ENCODE peak calls at places on chromosomes 16 and 17, in seven cellular contexts. One of them, this sample, is unnamed.
A peak's percentile ranks its signal among the peaks of the same experiment; 100 is the strongest.

GRCh38 chr17:39104657-39105056 is 46.8 kb downstream of the PLXDC1 start:
- DNase-seq in GM12878: no peak
- DNase-seq in HCT116: no peak
- DNase-seq in H1: no peak
- DNase-seq in K562: no peak
- DNase-seq in HepG2: no peak
- DNase-seq in SK-N-SH: no peak
- DNase-seq in this sample: no peak

GRCh38 chr16:636206-637080 is at the start of gene METTL26:
- DNase-seq in HCT116: peak; percentile 63
- DNase-seq in GM12878: peak; percentile 68
- DNase-seq in K562: peak; percentile 97
- DNase-seq in SK-N-SH: peak; percentile 94
- DNase-seq in H1: no peak
- DNase-seq in HepG2: peak; percentile 92
- DNase-seq in this sample: peak; percentile 98

GRCh38 chr17:44941712-44942331 is 5.8 kb downstream of the KIF18B start:
- DNase-seq in HepG2: no peak
- DNase-seq in SK-N-SH: peak; percentile 32
- DNase-seq in H1: no peak
- DNase-seq in K562: no peak
- DNase-seq in HCT116: no peak
- DNase-seq in GM12878: no peak
- DNase-seq in this sample: peak; percentile 86

GRCh38 chr16:89056592-89056991 is 37.1 kb upstream of the ACSF3 start:
- DNase-seq in SK-N-SH: no peak
- DNase-seq in HCT116: no peak
- DNase-seq in K562: no peak
- DNase-seq in GM12878: no peak
- DNase-seq in HepG2: no peak
- DNase-seq in H1: no peak
- DNase-seq in this sample: no peak

GRCh38 chr17:82901836-82902235 is 62.0 kb upstream of the ZNF750 start:
- DNase-seq in HCT116: no peak
- DNase-seq in HepG2: no peak
- DNase-seq in K562: no peak
- DNase-seq in GM12878: no peak
- DNase-seq in SK-N-SH: no peak
- DNase-seq in H1: no peak
- DNase-seq in this sample: no peak

GRCh38 chr16:84916850-84917249 is 94.5 kb downstream of the ZDHHC7 start:
- DNase-seq in SK-N-SH: no peak
- DNase-seq in H1: no peak
- DNase-seq in HepG2: no peak
- DNase-seq in GM12878: no peak
- DNase-seq in K562: no peak
- DNase-seq in HCT116: no peak
- DNase-seq in this sample: no peak

GRCh38 chr17:6712058-6712853 is 913 bp downstream of the SLC13A5 start:
- DNase-seq in GM12878: no peak
- DNase-seq in HCT116: no peak
- DNase-seq in K562: no peak
- DNase-seq in HepG2: peak; percentile 88
- DNase-seq in SK-N-SH: peak; percentile 11
- DNase-seq in H1: peak; percentile 44
- DNase-seq in this sample: peak; percentile 69

GRCh38 chr16:2912330-2913199 is 834 bp downstream of the FLYWCH1 start:
- DNase-seq in GM12878: no peak
- DNase-seq in K562: peak; percentile 57
- DNase-seq in H1: no peak
- DNase-seq in HepG2: peak; percentile 6
- DNase-seq in SK-N-SH: peak; percentile 47
- DNase-seq in HCT116: no peak
- DNase-seq in this sample: no peak

GRCh38 chr16:47366228-47366627 is 94.6 kb downstream of the ITFG1 start:
- DNase-seq in HCT116: no peak
- DNase-seq in GM12878: no peak
- DNase-seq in SK-N-SH: no peak
- DNase-seq in H1: no peak
- DNase-seq in K562: no peak
- DNase-seq in HepG2: no peak
- DNase-seq in this sample: no peak

GRCh38 chr17:27469256-27469655 is 13.0 kb downstream of the KSR1 start:
- DNase-seq in HCT116: no peak
- DNase-seq in SK-N-SH: no peak
- DNase-seq in K562: no peak
- DNase-seq in GM12878: no peak
- DNase-seq in HepG2: no peak
- DNase-seq in H1: no peak
- DNase-seq in this sample: no peak

GRCh38 chr16:3971706-3972105 is 91.2 kb upstream of the CREBBP start:
- DNase-seq in H1: no peak
- DNase-seq in GM12878: no peak
- DNase-seq in HCT116: no peak
- DNase-seq in HepG2: no peak
- DNase-seq in K562: no peak
- DNase-seq in SK-N-SH: no peak
- DNase-seq in this sample: no peak

GRCh38 chr16:1079341-1079740 is 6.8 kb downstream of the SSTR5 start:
- DNase-seq in HepG2: no peak
- DNase-seq in H1: no peak
- DNase-seq in SK-N-SH: no peak
- DNase-seq in HCT116: no peak
- DNase-seq in K562: no peak
- DNase-seq in GM12878: no peak
- DNase-seq in this sample: no peak

GRCh38 chr16:85444879-85445778 is 168.0 kb upstream of the GSE1 start:
- DNase-seq in K562: peak; percentile 41
- DNase-seq in SK-N-SH: peak; percentile 87
- DNase-seq in HCT116: no peak
- DNase-seq in HepG2: no peak
- DNase-seq in H1: no peak
- DNase-seq in GM12878: no peak
- DNase-seq in this sample: peak; percentile 85

GRCh38 chr16:56961851-56962281 is at the start of gene CETP:
- DNase-seq in SK-N-SH: no peak
- DNase-seq in HepG2: no peak
- DNase-seq in K562: no peak
- DNase-seq in GM12878: no peak
- DNase-seq in HCT116: no peak
- DNase-seq in H1: no peak
- DNase-seq in this sample: no peak

GRCh38 chr17:76473541-76473985 is 6.2 kb downstream of the AANAT start:
- DNase-seq in HCT116: no peak
- DNase-seq in K562: no peak
- DNase-seq in GM12878: no peak
- DNase-seq in HepG2: no peak
- DNase-seq in H1: no peak
- DNase-seq in SK-N-SH: peak; percentile 88
- DNase-seq in this sample: no peak

GRCh38 chr17:19874256-19874655 is 6.5 kb upstream of the ULK2 start:
- DNase-seq in HCT116: no peak
- DNase-seq in K562: no peak
- DNase-seq in H1: no peak
- DNase-seq in HepG2: no peak
- DNase-seq in GM12878: no peak
- DNase-seq in SK-N-SH: no peak
- DNase-seq in this sample: no peak

GRCh38 chr17:57866319-57866718 is 16.5 kb upstream of the MRPS23 start:
- DNase-seq in H1: no peak
- DNase-seq in HepG2: no peak
- DNase-seq in SK-N-SH: no peak
- DNase-seq in K562: no peak
- DNase-seq in HCT116: no peak
- DNase-seq in GM12878: no peak
- DNase-seq in this sample: no peak

GRCh38 chr16:31006589-31006988 is 3.8 kb downstream of the STX1B start:
- DNase-seq in HepG2: no peak
- DNase-seq in K562: no peak
- DNase-seq in HCT116: no peak
- DNase-seq in H1: no peak
- DNase-seq in SK-N-SH: no peak
- DNase-seq in GM12878: no peak
- DNase-seq in this sample: no peak

GRCh38 chr17:47703191-47703591 is 9.2 kb downstream of the TBKBP1 start:
- DNase-seq in HepG2: no peak
- DNase-seq in H1: no peak
- DNase-seq in GM12878: no peak
- DNase-seq in HCT116: no peak
- DNase-seq in SK-N-SH: no peak
- DNase-seq in K562: no peak
- DNase-seq in this sample: no peak

GRCh38 chr17:80737106-80738019 is 192.7 kb downstream of the RPTOR start:
- DNase-seq in HepG2: no peak
- DNase-seq in K562: no peak
- DNase-seq in SK-N-SH: no peak
- DNase-seq in H1: no peak
- DNase-seq in HCT116: no peak
- DNase-seq in GM12878: peak; percentile 81
- DNase-seq in this sample: no peak

GRCh38 chr16:3971261-3971660 is 90.7 kb upstream of the CREBBP start:
- DNase-seq in H1: no peak
- DNase-seq in HCT116: no peak
- DNase-seq in GM12878: peak; percentile 1
- DNase-seq in K562: no peak
- DNase-seq in SK-N-SH: no peak
- DNase-seq in HepG2: no peak
- DNase-seq in this sample: no peak

GRCh38 chr16:85928411-85928820 is 29.5 kb downstream of the IRF8 start:
- DNase-seq in GM12878: no peak
- DNase-seq in SK-N-SH: no peak
- DNase-seq in K562: no peak
- DNase-seq in HCT116: no peak
- DNase-seq in H1: no peak
- DNase-seq in HepG2: no peak
- DNase-seq in this sample: no peak

GRCh38 chr17:58331815-58332719 is 3.5 kb upstream of the TSPOAP1 start:
- DNase-seq in H1: no peak
- DNase-seq in GM12878: peak; percentile 92
- DNase-seq in SK-N-SH: peak; percentile 36
- DNase-seq in HCT116: no peak
- DNase-seq in HepG2: no peak
- DNase-seq in K562: peak; percentile 98
- DNase-seq in this sample: no peak

GRCh38 chr17:66417300-66417719 is 114.9 kb downstream of the PRKCA start:
- DNase-seq in HCT116: no peak
- DNase-seq in H1: no peak
- DNase-seq in HepG2: peak; percentile 59
- DNase-seq in GM12878: no peak
- DNase-seq in K562: no peak
- DNase-seq in SK-N-SH: no peak
- DNase-seq in this sample: no peak
- TF ChIP-seq JUND in HCT116: no peak
- TF ChIP-seq JUND in H1: no peak
- TF ChIP-seq JUND in HepG2: no peak
- TF ChIP-seq JUND in GM12878: no peak
- TF ChIP-seq JUND in K562: no peak
- TF ChIP-seq JUND in SK-N-SH: no peak
- TF ChIP-seq JUND in this sample: no peak

GRCh38 chr17:4005296-4006164 is 41.3 kb upstream of the ATP2A3 start:
- DNase-seq in HepG2: no peak
- DNase-seq in SK-N-SH: no peak
- DNase-seq in GM12878: no peak
- DNase-seq in H1: no peak
- DNase-seq in HCT116: no peak
- DNase-seq in K562: no peak
- DNase-seq in this sample: no peak

GRCh38 chr17:4008082-4008435 is 43.8 kb upstream of the ATP2A3 start:
- DNase-seq in GM12878: no peak
- DNase-seq in HepG2: no peak
- DNase-seq in SK-N-SH: no peak
- DNase-seq in H1: no peak
- DNase-seq in K562: peak; percentile 32
- DNase-seq in HCT116: no peak
- DNase-seq in this sample: no peak

GRCh38 chr17:4007346-4008081 is 43.3 kb upstream of the ATP2A3 start:
- DNase-seq in GM12878: no peak
- DNase-seq in HCT116: no peak
- DNase-seq in K562: peak; percentile 44
- DNase-seq in SK-N-SH: peak; percentile 56
- DNase-seq in H1: no peak
- DNase-seq in HepG2: no peak
- DNase-seq in this sample: no peak

GRCh38 chr17:4006165-4006589 is 41.9 kb upstream of the ATP2A3 start:
- DNase-seq in HCT116: no peak
- DNase-seq in K562: no peak
- DNase-seq in GM12878: no peak
- DNase-seq in SK-N-SH: no peak
- DNase-seq in HepG2: no peak
- DNase-seq in H1: no peak
- DNase-seq in this sample: no peak

GRCh38 chr17:4006745-4007211 is 42.5 kb upstream of the ATP2A3 start:
- DNase-seq in HCT116: no peak
- DNase-seq in HepG2: no peak
- DNase-seq in SK-N-SH: peak; percentile 77
- DNase-seq in H1: no peak
- DNase-seq in K562: peak; percentile 86
- DNase-seq in GM12878: no peak
- DNase-seq in this sample: no peak
- TF ChIP-seq JUND in HCT116: no peak
- TF ChIP-seq JUND in HepG2: no peak
- TF ChIP-seq JUND in SK-N-SH: no peak
- TF ChIP-seq JUND in H1: no peak
- TF ChIP-seq JUND in K562: no peak
- TF ChIP-seq JUND in GM12878: no peak
- TF ChIP-seq JUND in this sample: no peak

DNA sequence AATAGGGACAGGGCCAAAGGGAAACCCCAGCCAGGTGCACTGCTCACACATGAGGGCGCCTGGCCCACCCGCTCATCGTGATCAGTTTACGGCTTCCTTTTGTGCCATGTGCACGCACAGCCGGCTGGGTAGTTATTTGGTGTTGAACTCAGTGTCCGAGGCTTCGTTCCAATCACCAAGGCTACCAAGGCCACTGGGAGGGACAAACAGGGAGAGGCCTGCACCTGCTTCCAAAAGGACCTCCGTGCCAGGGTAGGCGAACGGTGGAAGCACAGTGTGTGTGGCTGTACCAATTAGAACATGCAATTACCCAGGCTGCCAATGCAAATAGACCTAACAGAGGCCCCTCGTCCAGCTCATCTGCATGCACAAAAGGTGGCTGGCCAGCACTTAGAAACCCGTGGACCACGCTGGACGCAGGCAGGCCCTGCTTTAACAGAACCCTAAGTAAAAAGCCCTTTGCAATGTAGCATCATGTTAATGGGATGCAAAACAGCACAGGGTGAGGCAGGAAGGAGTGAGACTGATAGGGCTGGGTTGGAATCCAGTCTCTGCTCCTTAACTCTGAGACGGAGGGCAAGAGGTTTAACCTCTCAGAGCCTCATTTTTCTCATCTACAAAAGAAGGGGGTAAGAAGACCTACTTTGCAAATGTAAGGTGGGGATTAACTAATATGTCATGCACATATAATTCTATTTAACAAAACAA is 204.0 kb downstream of the XYLT1 start:
- DNase-seq in HepG2: no peak
- DNase-seq in K562: no peak
- DNase-seq in SK-N-SH: no peak
- DNase-seq in HCT116: no peak
- DNase-seq in H1: no peak
- DNase-seq in GM12878: no peak
- DNase-seq in this sample: no peak
- TF ChIP-seq JUND in HepG2: no peak
- TF ChIP-seq JUND in K562: no peak
- TF ChIP-seq JUND in SK-N-SH: no peak
- TF ChIP-seq JUND in HCT116: no peak
- TF ChIP-seq JUND in H1: no peak
- TF ChIP-seq JUND in GM12878: no peak
- TF ChIP-seq JUND in this sample: no peak

GRCh38 chr17:34562387-34562786 is 17.0 kb upstream of the TMEM132E start:
- DNase-seq in H1: no peak
- DNase-seq in HepG2: no peak
- DNase-seq in K562: peak; percentile 13
- DNase-seq in SK-N-SH: peak; percentile 45
- DNase-seq in GM12878: no peak
- DNase-seq in HCT116: no peak
- DNase-seq in this sample: no peak
- TF ChIP-seq JUND in H1: no peak
- TF ChIP-seq JUND in HepG2: no peak
- TF ChIP-seq JUND in K562: no peak
- TF ChIP-seq JUND in SK-N-SH: no peak
- TF ChIP-seq JUND in GM12878: no peak
- TF ChIP-seq JUND in HCT116: no peak
- TF ChIP-seq JUND in this sample: no peak

This sample was measured in T47D.